ENCODE peak calls at places on chromosomes 12 and 14, in four cellular contexts. One of them, this sample, is unnamed.
A peak's percentile ranks its signal among the peaks of the same experiment; 100 is the strongest.

GRCh38 chr12:27821259-27821973 is 41.4 kb upstream of the MANSC4 start:
- DNase-seq in stomach: peak; percentile 29
- DNase-seq in HepG2: peak; percentile 67
- DNase-seq in suprapubic skin: no peak
- DNase-seq in this sample: no peak

GRCh38 chr12:94289551-94290312 is 141.4 kb downstream of the PLXNC1 start:
- DNase-seq in stomach: no peak
- DNase-seq in HepG2: no peak
- DNase-seq in suprapubic skin: no peak
- DNase-seq in this sample: no peak

GRCh38 chr12:78038541-78038940 is 207.8 kb downstream of the NAV3 start:
- DNase-seq in stomach: no peak
- DNase-seq in HepG2: no peak
- DNase-seq in suprapubic skin: no peak
- DNase-seq in this sample: no peak

GRCh38 chr14:75165586-75166391 is 10.6 kb downstream of the TMED10 start:
- DNase-seq in stomach: no peak
- DNase-seq in HepG2: no peak
- DNase-seq in suprapubic skin: no peak
- DNase-seq in this sample: no peak

GRCh38 chr12:1907652-1908611 is 10.5 kb downstream of the CACNA2D4 start:
- DNase-seq in stomach: peak; percentile 26
- DNase-seq in HepG2: no peak
- DNase-seq in suprapubic skin: peak; percentile 46
- DNase-seq in this sample: peak; percentile 78

GRCh38 chr14:92846162-92846897 is 52.2 kb downstream of the GOLGA5 start:
- DNase-seq in stomach: no peak
- DNase-seq in HepG2: no peak
- DNase-seq in suprapubic skin: no peak
- DNase-seq in this sample: no peak

GRCh38 chr14:91361236-91361811 is 56.3 kb downstream of the CCDC88C start:
- DNase-seq in stomach: no peak
- DNase-seq in HepG2: peak; percentile 61
- DNase-seq in suprapubic skin: no peak
- DNase-seq in this sample: no peak

GRCh38 chr12:65885716-65886115 is 61.4 kb downstream of the HMGA2 start:
- DNase-seq in stomach: no peak
- DNase-seq in HepG2: no peak
- DNase-seq in suprapubic skin: no peak
- DNase-seq in this sample: no peak

GRCh38 chr12:126353604-126354003 is 1288.4 kb downstream of the AACS start:
- DNase-seq in stomach: no peak
- DNase-seq in HepG2: no peak
- DNase-seq in suprapubic skin: no peak
- DNase-seq in this sample: no peak

GRCh38 chr12:64530566-64530965 is 78.6 kb downstream of the TBK1 start:
- DNase-seq in stomach: no peak
- DNase-seq in HepG2: no peak
- DNase-seq in suprapubic skin: no peak
- DNase-seq in this sample: no peak

GRCh38 chr12:110135012-110135411 is 10.9 kb downstream of the IFT81 start:
- DNase-seq in stomach: no peak
- DNase-seq in HepG2: no peak
- DNase-seq in suprapubic skin: no peak
- DNase-seq in this sample: no peak

GRCh38 chr12:114986178-114986714 is 302.3 kb upstream of the TBX3 start:
- DNase-seq in stomach: no peak
- DNase-seq in HepG2: no peak
- DNase-seq in suprapubic skin: no peak
- DNase-seq in this sample: no peak

GRCh38 chr14:68020999-68021663 is 201.6 kb downstream of the RAD51B start:
- DNase-seq in stomach: no peak
- DNase-seq in HepG2: no peak
- DNase-seq in suprapubic skin: no peak
- DNase-seq in this sample: no peak

GRCh38 chr12:115407723-115408122 is 723.7 kb upstream of the TBX3 start:
- DNase-seq in stomach: no peak
- DNase-seq in HepG2: no peak
- DNase-seq in suprapubic skin: no peak
- DNase-seq in this sample: no peak

GRCh38 chr12:108021129-108021528 is 108.0 kb upstream of the WSCD2 start:
- DNase-seq in stomach: no peak
- DNase-seq in HepG2: no peak
- DNase-seq in suprapubic skin: no peak
- DNase-seq in this sample: no peak

GRCh38 chr12:109581334-109581691 is 7.7 kb downstream of the MVK start:
- DNase-seq in stomach: no peak
- DNase-seq in HepG2: no peak
- DNase-seq in suprapubic skin: no peak
- DNase-seq in this sample: no peak

GRCh38 chr12:122845041-122845864 is 10.0 kb downstream of the HIP1R start:
- DNase-seq in stomach: no peak
- DNase-seq in HepG2: no peak
- DNase-seq in suprapubic skin: peak; percentile 59
- DNase-seq in this sample: no peak

GRCh38 chr12:27109339-27110023 is 27.1 kb upstream of the C12orf71 start:
- DNase-seq in stomach: no peak
- DNase-seq in HepG2: no peak
- DNase-seq in suprapubic skin: no peak
- DNase-seq in this sample: no peak

GRCh38 chr14:54331516-54331915 is 65.3 kb upstream of the CDKN3 start:
- DNase-seq in stomach: no peak
- DNase-seq in HepG2: no peak
- DNase-seq in suprapubic skin: no peak
- DNase-seq in this sample: no peak

GRCh38 chr12:108854055-108854452 is 3.3 kb downstream of the SSH1 start:
- DNase-seq in stomach: no peak
- DNase-seq in HepG2: peak; percentile 6
- DNase-seq in suprapubic skin: no peak
- DNase-seq in this sample: no peak

GRCh38 chr12:118537481-118537917 is 161.1 kb downstream of the SUDS3 start:
- DNase-seq in stomach: no peak
- DNase-seq in HepG2: no peak
- DNase-seq in suprapubic skin: no peak
- DNase-seq in this sample: no peak
- TF ChIP-seq EP300 in stomach: peak; percentile 98
- TF ChIP-seq EP300 in HepG2: no peak
- TF ChIP-seq EP300 in suprapubic skin: peak; percentile 90
- TF ChIP-seq EP300 in this sample: peak; percentile 97

DNA sequence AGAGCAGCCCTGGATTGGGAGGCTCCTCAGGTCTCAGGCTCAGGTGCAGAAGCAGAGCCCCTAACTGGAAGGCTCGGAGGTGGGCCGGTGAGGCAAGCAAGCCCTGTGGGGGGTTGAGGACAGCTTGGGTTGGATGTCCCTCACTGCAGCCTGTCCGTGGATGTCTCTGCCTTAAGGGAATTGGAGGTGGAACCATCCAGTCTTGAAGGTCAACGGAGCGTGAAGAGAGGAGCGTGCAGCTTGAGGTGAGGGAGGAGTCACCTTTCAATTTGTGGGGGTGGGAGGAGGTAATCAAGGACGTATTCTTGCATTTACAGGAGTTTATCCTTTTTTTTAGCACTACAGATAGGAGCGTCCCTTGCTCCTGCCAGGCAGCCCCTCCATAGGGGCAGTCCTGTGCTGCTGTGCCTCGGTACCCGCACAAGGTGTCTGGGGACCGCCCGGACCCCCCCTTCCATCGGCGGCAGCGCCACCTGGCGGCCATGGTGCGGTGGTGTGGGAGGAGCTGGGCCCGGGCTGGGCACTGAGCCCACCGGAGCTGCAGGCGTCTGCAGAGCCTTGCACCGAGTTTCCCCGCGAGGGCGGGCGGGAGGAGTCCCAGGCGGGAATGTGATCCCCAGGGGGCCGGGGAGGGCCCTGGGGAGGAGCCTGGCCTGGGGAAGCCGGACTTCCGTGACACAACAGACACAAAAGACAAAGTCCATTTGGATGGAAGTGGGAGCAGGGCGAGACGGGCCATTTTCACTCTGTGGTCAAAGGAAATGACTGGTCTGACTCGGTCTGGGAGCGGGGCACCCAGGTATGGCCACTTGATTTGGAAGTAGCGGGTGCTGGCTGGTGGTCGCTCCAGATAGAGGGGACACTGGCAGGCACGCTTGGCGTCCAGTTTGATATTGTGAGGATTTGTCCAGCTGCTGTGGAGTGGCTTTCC is 884 bp downstream of the DNAJC22 start:
- DNase-seq in stomach: peak; percentile 91
- DNase-seq in HepG2: peak; percentile 95
- DNase-seq in suprapubic skin: peak; percentile 80
- DNase-seq in this sample: no peak
- TF ChIP-seq POLR2AphosphoS5 in stomach: peak; percentile 69
- TF ChIP-seq POLR2AphosphoS5 in HepG2: peak; percentile 95
- TF ChIP-seq POLR2AphosphoS5 in suprapubic skin: no peak
- TF ChIP-seq POLR2AphosphoS5 in this sample: no peak

DNA sequence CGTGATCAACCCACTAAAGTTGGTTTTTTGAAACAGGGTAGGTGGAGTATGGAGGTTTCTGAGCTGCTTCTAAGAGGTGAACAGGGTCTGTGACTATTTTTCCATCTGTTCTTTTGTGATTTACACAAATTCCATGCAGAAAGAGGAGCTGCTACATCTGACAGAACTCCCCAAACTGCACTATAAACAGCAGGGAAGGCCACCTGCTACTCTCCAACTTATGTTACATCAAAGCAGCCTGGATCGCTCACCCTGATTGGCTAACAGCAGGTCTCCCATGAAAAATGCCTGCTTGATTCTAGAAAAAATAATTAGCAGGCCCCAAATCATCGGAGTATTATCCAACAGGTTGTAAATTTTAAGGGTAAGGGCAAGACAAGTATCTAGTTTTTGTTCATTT is 282.9 kb upstream of the FLRT2 start:
- DNase-seq in stomach: no peak
- DNase-seq in HepG2: no peak
- DNase-seq in suprapubic skin: no peak
- DNase-seq in this sample: no peak
- TF ChIP-seq EP300 in stomach: no peak
- TF ChIP-seq EP300 in HepG2: no peak
- TF ChIP-seq EP300 in suprapubic skin: no peak
- TF ChIP-seq EP300 in this sample: no peak

GRCh38 chr12:130366159-130366558 is 28.5 kb downstream of the PIWIL1 start:
- DNase-seq in stomach: no peak
- DNase-seq in HepG2: no peak
- DNase-seq in suprapubic skin: no peak
- DNase-seq in this sample: no peak

GRCh38 chr12:130372936-130373335 is 35.2 kb downstream of the PIWIL1 start:
- DNase-seq in stomach: no peak
- DNase-seq in HepG2: no peak
- DNase-seq in suprapubic skin: no peak
- DNase-seq in this sample: peak; percentile 19

GRCh38 chr12:130364578-130364977 is 26.9 kb downstream of the PIWIL1 start:
- DNase-seq in stomach: no peak
- DNase-seq in HepG2: no peak
- DNase-seq in suprapubic skin: no peak
- DNase-seq in this sample: no peak

GRCh38 chr12:130367003-130367402 is 29.3 kb downstream of the PIWIL1 start:
- DNase-seq in stomach: no peak
- DNase-seq in HepG2: no peak
- DNase-seq in suprapubic skin: no peak
- DNase-seq in this sample: no peak

GRCh38 chr12:130367523-130367922 is 29.8 kb downstream of the PIWIL1 start:
- DNase-seq in stomach: no peak
- DNase-seq in HepG2: no peak
- DNase-seq in suprapubic skin: no peak
- DNase-seq in this sample: no peak
- TF ChIP-seq POLR2AphosphoS5 in stomach: no peak
- TF ChIP-seq POLR2AphosphoS5 in HepG2: no peak
- TF ChIP-seq POLR2AphosphoS5 in suprapubic skin: no peak
- TF ChIP-seq POLR2AphosphoS5 in this sample: no peak

GRCh38 chr12:127654383-127654985 is 612.5 kb upstream of the TMEM132C start:
- DNase-seq in stomach: no peak
- DNase-seq in HepG2: no peak
- DNase-seq in suprapubic skin: no peak
- DNase-seq in this sample: no peak

GRCh38 chr12:127652281-127652680 is 614.7 kb upstream of the TMEM132C start:
- DNase-seq in stomach: no peak
- DNase-seq in HepG2: no peak
- DNase-seq in suprapubic skin: no peak
- DNase-seq in this sample: no peak

GRCh38 chr12:127649951-127650350 is 617.0 kb upstream of the TMEM132C start:
- DNase-seq in stomach: no peak
- DNase-seq in HepG2: no peak
- DNase-seq in suprapubic skin: no peak
- DNase-seq in this sample: no peak

GRCh38 chr12:127655691-127656090 is 611.3 kb upstream of the TMEM132C start:
- DNase-seq in stomach: no peak
- DNase-seq in HepG2: no peak
- DNase-seq in suprapubic skin: no peak
- DNase-seq in this sample: no peak

GRCh38 chr12:127650626-127651025 is 616.3 kb upstream of the TMEM132C start:
- DNase-seq in stomach: no peak
- DNase-seq in HepG2: no peak
- DNase-seq in suprapubic skin: no peak
- DNase-seq in this sample: no peak
- TF ChIP-seq EP300 in stomach: no peak
- TF ChIP-seq EP300 in HepG2: no peak
- TF ChIP-seq EP300 in suprapubic skin: no peak
- TF ChIP-seq EP300 in this sample: no peak

GRCh38 chr12:62239571-62239970 is 20.6 kb upstream of the USP15 start:
- DNase-seq in stomach: no peak
- DNase-seq in HepG2: no peak
- DNase-seq in suprapubic skin: no peak
- DNase-seq in this sample: no peak
- TF ChIP-seq POLR2AphosphoS5 in stomach: no peak
- TF ChIP-seq POLR2AphosphoS5 in HepG2: no peak
- TF ChIP-seq POLR2AphosphoS5 in suprapubic skin: no peak
- TF ChIP-seq POLR2AphosphoS5 in this sample: no peak

GRCh38 chr14:103115845-103116572 is 7.3 kb upstream of the TNFAIP2 start:
- DNase-seq in stomach: no peak
- DNase-seq in HepG2: no peak
- DNase-seq in suprapubic skin: no peak
- DNase-seq in this sample: no peak
- TF ChIP-seq EP300 in stomach: no peak
- TF ChIP-seq EP300 in HepG2: no peak
- TF ChIP-seq EP300 in suprapubic skin: no peak
- TF ChIP-seq EP300 in this sample: no peak

DNA sequence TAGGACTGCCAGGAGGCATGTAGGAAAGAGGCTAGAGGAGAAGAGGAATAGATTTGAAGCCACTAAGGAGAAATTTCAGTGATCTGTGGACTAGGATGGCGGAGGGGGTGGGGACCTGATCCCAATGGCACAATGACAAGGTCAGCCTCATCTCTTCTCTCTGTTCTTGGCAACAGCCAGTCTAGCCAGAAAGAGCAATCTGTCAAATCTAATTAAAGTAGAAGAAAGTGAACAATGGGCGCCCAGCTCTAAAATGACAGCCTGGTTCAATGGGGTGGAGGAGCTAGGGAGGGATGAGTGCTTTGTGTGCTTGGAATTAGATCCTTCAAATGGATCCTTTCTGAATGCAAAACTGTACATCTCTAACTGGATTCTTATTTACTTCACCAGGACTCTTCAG is 37.2 kb upstream of the TUBA1C start:
- DNase-seq in stomach: no peak
- DNase-seq in HepG2: no peak
- DNase-seq in suprapubic skin: no peak
- DNase-seq in this sample: no peak
- TF ChIP-seq POLR2AphosphoS5 in stomach: no peak
- TF ChIP-seq POLR2AphosphoS5 in HepG2: no peak
- TF ChIP-seq POLR2AphosphoS5 in suprapubic skin: no peak
- TF ChIP-seq POLR2AphosphoS5 in this sample: no peak